ENCODE peak calls at places on chromosomes 6 and 20, in nine cellular contexts. One of them, this sample, is unnamed.

GRCh38 chr6:137043710-137044365 is 927 bp downstream of the IL20RA start:
- DNase-seq in PC-9: peak; percentile 57
- DNase-seq in mammary epithelial cell: peak; percentile 28
- DNase-seq in PC-3: peak; percentile 55
- DNase-seq in K562: no peak
- DNase-seq in IMR-90: peak; percentile 28
- DNase-seq in keratinocyte: no peak
- DNase-seq in neural progenitor cell: peak; percentile 62
- DNase-seq in HepG2: no peak
- DNase-seq in this sample: peak; percentile 37

GRCh38 chr6:161169690-161170089 is 104.2 kb downstream of the AGPAT4 start:
- DNase-seq in PC-9: no peak
- DNase-seq in mammary epithelial cell: peak; percentile 22
- DNase-seq in PC-3: no peak
- DNase-seq in K562: peak; percentile 92
- DNase-seq in IMR-90: peak; percentile 62
- DNase-seq in keratinocyte: no peak
- DNase-seq in neural progenitor cell: no peak
- DNase-seq in HepG2: no peak
- DNase-seq in this sample: peak; percentile 75

GRCh38 chr6:132252113-132252512 is 149.2 kb downstream of the MOXD1 start:
- DNase-seq in PC-9: no peak
- DNase-seq in mammary epithelial cell: peak; percentile 77
- DNase-seq in PC-3: no peak
- DNase-seq in K562: no peak
- DNase-seq in IMR-90: no peak
- DNase-seq in keratinocyte: peak; percentile 84
- DNase-seq in neural progenitor cell: no peak
- DNase-seq in HepG2: no peak
- DNase-seq in this sample: no peak

GRCh38 chr6:64249129-64249528 is 613.5 kb downstream of the PHF3 start:
- DNase-seq in PC-9: no peak
- DNase-seq in mammary epithelial cell: no peak
- DNase-seq in PC-3: peak; percentile 63
- DNase-seq in K562: no peak
- DNase-seq in IMR-90: peak; percentile 74
- DNase-seq in keratinocyte: no peak
- DNase-seq in neural progenitor cell: no peak
- DNase-seq in HepG2: peak; percentile 26
- DNase-seq in this sample: peak; percentile 2

GRCh38 chr20:58713801-58714339 is 21.3 kb downstream of the NPEPL1 start:
- DNase-seq in PC-9: no peak
- DNase-seq in mammary epithelial cell: no peak
- DNase-seq in PC-3: no peak
- DNase-seq in K562: no peak
- DNase-seq in IMR-90: no peak
- DNase-seq in keratinocyte: no peak
- DNase-seq in neural progenitor cell: no peak
- DNase-seq in HepG2: no peak
- DNase-seq in this sample: no peak

GRCh38 chr6:159766923-159767322 is 5.1 kb downstream of the ACAT2 start:
- DNase-seq in PC-9: no peak
- DNase-seq in mammary epithelial cell: no peak
- DNase-seq in PC-3: no peak
- DNase-seq in K562: no peak
- DNase-seq in IMR-90: peak; percentile 72
- DNase-seq in keratinocyte: no peak
- DNase-seq in neural progenitor cell: no peak
- DNase-seq in HepG2: no peak
- DNase-seq in this sample: no peak

GRCh38 chr20:53089866-53090265 is 117.7 kb downstream of the TSHZ2 start:
- DNase-seq in PC-9: no peak
- DNase-seq in mammary epithelial cell: no peak
- DNase-seq in PC-3: no peak
- DNase-seq in K562: no peak
- DNase-seq in IMR-90: no peak
- DNase-seq in keratinocyte: no peak
- DNase-seq in neural progenitor cell: no peak
- DNase-seq in HepG2: no peak
- DNase-seq in this sample: no peak

GRCh38 chr20:8176276-8176675 is 44.2 kb downstream of the PLCB1 start:
- DNase-seq in PC-9: no peak
- DNase-seq in mammary epithelial cell: no peak
- DNase-seq in PC-3: no peak
- DNase-seq in K562: no peak
- DNase-seq in IMR-90: no peak
- DNase-seq in keratinocyte: no peak
- DNase-seq in neural progenitor cell: no peak
- DNase-seq in HepG2: no peak
- DNase-seq in this sample: no peak

DNA sequence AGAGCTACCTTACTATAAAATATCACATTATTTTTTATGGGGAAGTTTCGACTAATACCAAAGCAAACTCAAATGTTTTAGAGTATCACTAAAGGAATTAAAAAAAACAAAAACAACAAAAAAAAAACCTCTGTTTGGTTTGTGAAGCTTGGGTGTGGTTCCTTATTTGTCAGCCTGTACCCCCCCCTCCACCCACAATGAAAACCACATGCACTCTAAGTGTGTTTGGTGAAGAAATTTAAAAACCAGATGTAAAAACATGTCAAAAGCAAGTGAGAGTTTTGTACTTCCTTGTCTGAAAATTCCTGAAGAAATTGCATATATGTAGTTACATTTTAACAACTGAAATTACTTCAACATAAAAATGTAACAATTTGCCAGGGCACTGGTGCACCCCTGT is 3.1 kb downstream of the STK38 start:
- DNase-seq in PC-9: no peak
- DNase-seq in mammary epithelial cell: peak; percentile 20
- DNase-seq in PC-3: peak; percentile 31
- DNase-seq in K562: no peak
- DNase-seq in IMR-90: no peak
- DNase-seq in keratinocyte: no peak
- DNase-seq in neural progenitor cell: no peak
- DNase-seq in HepG2: no peak
- DNase-seq in this sample: no peak
- H3K4me3 ChIP-seq in PC-9: peak overlapping the region; percentile 92
- H3K4me3 ChIP-seq in mammary epithelial cell: no peak overlapping the region
- H3K4me3 ChIP-seq in PC-3: peak overlapping the region; percentile 24
- H3K4me3 ChIP-seq in K562: no peak overlapping the region
- H3K4me3 ChIP-seq in IMR-90: no peak overlapping the region
- H3K4me3 ChIP-seq in keratinocyte: no peak overlapping the region
- H3K4me3 ChIP-seq in neural progenitor cell: no peak overlapping the region
- H3K4me3 ChIP-seq in HepG2: no peak overlapping the region
- H3K4me3 ChIP-seq in this sample: no peak overlapping the region

GRCh38 chr6:52160468-52161104 is 25.6 kb upstream of the IL17A start:
- DNase-seq in PC-9: no peak
- DNase-seq in mammary epithelial cell: no peak
- DNase-seq in PC-3: no peak
- DNase-seq in K562: no peak
- DNase-seq in IMR-90: no peak
- DNase-seq in keratinocyte: no peak
- DNase-seq in neural progenitor cell: no peak
- DNase-seq in HepG2: no peak
- DNase-seq in this sample: no peak
- TF ChIP-seq CTCF in PC-9: no peak
- TF ChIP-seq CTCF in mammary epithelial cell: no peak
- TF ChIP-seq CTCF in PC-3: no peak
- TF ChIP-seq CTCF in K562: no peak
- TF ChIP-seq CTCF in IMR-90: no peak
- TF ChIP-seq CTCF in keratinocyte: no peak
- TF ChIP-seq CTCF in neural progenitor cell: no peak
- TF ChIP-seq CTCF in HepG2: no peak
- TF ChIP-seq CTCF in this sample: no peak

GRCh38 chr20:46303176-46303956 is 4.9 kb downstream of the CDH22 start:
- DNase-seq in PC-9: no peak
- DNase-seq in mammary epithelial cell: no peak
- DNase-seq in PC-3: no peak
- DNase-seq in K562: no peak
- DNase-seq in IMR-90: no peak
- DNase-seq in keratinocyte: no peak
- DNase-seq in neural progenitor cell: no peak
- DNase-seq in HepG2: no peak
- DNase-seq in this sample: no peak
- H2AFZ ChIP-seq in PC-9: no peak overlapping the region
- H2AFZ ChIP-seq in mammary epithelial cell: no peak overlapping the region
- H2AFZ ChIP-seq in PC-3: no peak overlapping the region
- H2AFZ ChIP-seq in K562: no peak overlapping the region
- H2AFZ ChIP-seq in IMR-90: no peak overlapping the region
- H2AFZ ChIP-seq in keratinocyte: no peak overlapping the region
- H2AFZ ChIP-seq in neural progenitor cell: no peak overlapping the region
- H2AFZ ChIP-seq in HepG2: no peak overlapping the region
- H2AFZ ChIP-seq in this sample: no peak overlapping the region

GRCh38 chr6:157036245-157036681 is 259.1 kb downstream of the ARID1B start:
- DNase-seq in PC-9: peak; percentile 65
- DNase-seq in mammary epithelial cell: peak; percentile 90
- DNase-seq in PC-3: peak; percentile 9
- DNase-seq in K562: no peak
- DNase-seq in IMR-90: peak; percentile 48
- DNase-seq in keratinocyte: no peak
- DNase-seq in neural progenitor cell: no peak
- DNase-seq in HepG2: no peak
- DNase-seq in this sample: peak; percentile 43
- H3K4me3 ChIP-seq in PC-9: no peak overlapping the region
- H3K4me3 ChIP-seq in mammary epithelial cell: peak overlapping the region; percentile 33
- H3K4me3 ChIP-seq in PC-3: no peak overlapping the region
- H3K4me3 ChIP-seq in K562: no peak overlapping the region
- H3K4me3 ChIP-seq in IMR-90: no peak overlapping the region
- H3K4me3 ChIP-seq in keratinocyte: peak overlapping the region; percentile 59
- H3K4me3 ChIP-seq in neural progenitor cell: no peak overlapping the region
- H3K4me3 ChIP-seq in HepG2: no peak overlapping the region
- H3K4me3 ChIP-seq in this sample: no peak overlapping the region

DNA sequence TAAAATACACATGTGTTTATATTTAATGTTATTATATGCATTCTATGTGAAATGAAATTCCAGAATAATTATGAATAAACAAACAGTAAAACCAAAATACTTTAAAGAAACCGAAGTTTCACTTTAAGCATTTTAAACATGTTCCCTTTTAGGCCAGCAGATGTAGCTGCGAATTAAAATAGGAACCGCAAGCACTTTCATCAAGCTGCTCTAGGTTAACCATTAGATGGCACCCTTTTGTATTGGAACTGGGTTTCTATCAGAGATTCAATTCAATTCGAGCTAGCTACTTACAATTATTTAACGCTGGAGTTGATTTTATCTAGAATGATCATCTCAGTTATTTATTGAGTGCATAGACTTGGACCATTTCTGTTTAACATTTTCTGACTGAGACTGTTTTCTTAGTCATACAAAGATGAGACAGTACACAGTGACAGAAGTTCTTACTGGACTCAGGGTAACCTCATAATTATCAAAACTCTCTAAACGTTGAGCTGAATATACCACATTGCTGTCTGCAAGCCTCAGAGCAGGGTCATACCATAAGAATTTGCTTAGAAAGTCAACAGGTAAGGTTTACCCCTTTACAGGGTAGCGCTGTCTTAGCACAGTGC is 8.5 kb downstream of the TMEM242 start:
- DNase-seq in PC-9: peak; percentile 66
- DNase-seq in mammary epithelial cell: peak; percentile 59
- DNase-seq in PC-3: peak; percentile 75
- DNase-seq in K562: peak; percentile 45
- DNase-seq in IMR-90: peak; percentile 85
- DNase-seq in keratinocyte: no peak
- DNase-seq in neural progenitor cell: peak; percentile 72
- DNase-seq in HepG2: peak; percentile 76
- DNase-seq in this sample: peak; percentile 66
- TF ChIP-seq CTCF in PC-9: peak; percentile 81
- TF ChIP-seq CTCF in mammary epithelial cell: peak; percentile 88
- TF ChIP-seq CTCF in PC-3: peak; percentile 96
- TF ChIP-seq CTCF in K562: peak; percentile 99
- TF ChIP-seq CTCF in IMR-90: peak; percentile 99
- TF ChIP-seq CTCF in keratinocyte: peak; percentile 65
- TF ChIP-seq CTCF in neural progenitor cell: peak; percentile 90
- TF ChIP-seq CTCF in HepG2: peak; percentile 83
- TF ChIP-seq CTCF in this sample: peak; percentile 98

This sample was measured in astrocyte.